ENCODE peak calls at places on chromosomes 6 and 20, in five cellular contexts. X is cardiac muscle cell; D is Calu3; I is naive thymus-derived CD8-positive, alpha-beta T cell; Y is tibial nerve. O is an unnamed sample.

GRCh38 chr6:52310932-52311331 is 26.4 kb upstream of the MCM3 start:
- DNase-seq in I (no peak), X (no peak), Y (peak; percentile 24), D (no peak), O (no peak)

GRCh38 chr6:22042713-22043112 is 254.1 kb downstream of the PRL start:
- DNase-seq in X (no peak), I (no peak), D (peak; percentile 32), Y (no peak), O (no peak)

GRCh38 chr6:105644073-105644489 is 241.2 kb upstream of the PREP start:
- DNase-seq in I (no peak), D (no peak), X (no peak), Y (no peak), O (no peak)

GRCh38 chr6:2730353-2730752 is 20.4 kb downstream of the MYLK4 start:
- DNase-seq in Y (no peak), D (no peak), X (no peak), I (no peak), O (no peak)

GRCh38 chr6:23388239-23388803 is 737.7 kb upstream of the NRSN1 start:
- DNase-seq in X (no peak), I (no peak), Y (no peak), D (no peak), O (no peak)

GRCh38 chr20:62703853-62704228 is 4.8 kb upstream of the NTSR1 start:
- DNase-seq in Y (no peak), D (peak; percentile 25), I (no peak), X (no peak), O (no peak)

GRCh38 chr6:167668754-167669552 is 157.8 kb upstream of the AFDN start:
- DNase-seq in D (no peak), X (no peak), I (no peak), Y (no peak), O (no peak)

GRCh38 chr6:133474516-133474915 is 233.4 kb downstream of the EYA4 start:
- DNase-seq in X (no peak), Y (no peak), D (no peak), I (no peak), O (no peak)

GRCh38 chr6:115766745-115767462 is 293.8 kb downstream of the FRK start:
- DNase-seq in Y (no peak), X (no peak), D (no peak), I (no peak), O (no peak)

GRCh38 chr6:34684919-34685318 is 11.6 kb downstream of the ILRUN start:
- DNase-seq in X (no peak), Y (no peak), D (no peak), I (no peak), O (no peak)

GRCh38 chr6:140980265-140980887 is 1152.3 kb upstream of the GJE1 start:
- DNase-seq in Y (no peak), I (no peak), D (no peak), X (no peak), O (no peak)

GRCh38 chr6:45192556-45192955 is 135.6 kb upstream of the RUNX2 start:
- DNase-seq in D (no peak), I (no peak), X (no peak), Y (no peak), O (no peak)